ENCODE peak calls at places on chromosomes 12 and 14, in four cellular contexts. E, Q, X and P are unnamed samples.
A peak's percentile ranks its signal among the peaks of the same experiment; 100 is the strongest.

GRCh38 chr14:60356921-60357550 is 108.0 kb downstream of the PPM1A start:
- DNase-seq in Q (no peak), X (no peak), E (peak; percentile 61), P (no peak)

GRCh38 chr14:103204852-103205540 is 81.7 kb downstream of the TNFAIP2 start:
- DNase-seq in X (no peak), Q (no peak), E (no peak), P (peak; percentile 27)

GRCh38 chr14:71574976-71575375 is 357.3 kb upstream of the RGS6 start:
- DNase-seq in X (no peak), E (no peak), Q (no peak), P (peak; percentile 86)

GRCh38 chr12:52405922-52406385 is at the start of gene KRT82:
- DNase-seq in Q (no peak), E (no peak), X (no peak), P (no peak)

GRCh38 chr14:53011053-53011462 is 60.2 kb upstream of the FERMT2 start:
- DNase-seq in E (no peak), X (no peak), Q (no peak), P (peak; percentile 99)

GRCh38 chr12:19892186-19892585 is 452.9 kb downstream of the AEBP2 start:
- DNase-seq in E (no peak), X (no peak), Q (no peak), P (peak; percentile 27)

GRCh38 chr14:51335521-51335920 is 95.5 kb downstream of the TMX1 start:
- DNase-seq in X (no peak), E (no peak), Q (no peak), P (peak; percentile 89)

GRCh38 chr12:46005151-46005797 is 14.9 kb upstream of the SCAF11 start:
- DNase-seq in Q (no peak), E (no peak), X (no peak), P (peak; percentile 23)

GRCh38 chr12:22700126-22700525 is 75.2 kb downstream of the ETNK1 start:
- DNase-seq in X (no peak), E (no peak), Q (no peak), P (no peak)

GRCh38 chr14:28515571-28515970 is 251.0 kb upstream of the FOXG1 start:
- DNase-seq in Q (no peak), X (no peak), E (no peak), P (no peak)

GRCh38 chr12:104054681-104055346 is 4.8 kb upstream of the GLT8D2 start:
- DNase-seq in X (no peak), Q (no peak), E (no peak), P (no peak)

GRCh38 chr12:131007794-131008460 is 54.2 kb downstream of the ADGRD1 start:
- DNase-seq in Q (no peak), E (no peak), X (no peak), P (no peak)

GRCh38 chr12:130018614-130019013 is 114.8 kb upstream of the TMEM132D start:
- DNase-seq in E (no peak), Q (no peak), X (no peak), P (no peak)

GRCh38 chr12:25362646-25363045 is 111.9 kb upstream of the KRAS start:
- DNase-seq in X (no peak), E (no peak), Q (no peak), P (no peak)

GRCh38 chr14:95174184-95174804 is 17.0 kb upstream of the DICER1 start:
- DNase-seq in Q (no peak), X (no peak), E (no peak), P (peak; percentile 17)